ENCODE peak calls at places on chromosomes 11 and 22, in four cellular contexts. N is CD4-positive, CD25-positive, alpha-beta regulatory T cell; L is pancreas; Q is heart right ventricle. J is an unnamed sample.

GRCh38 chr22:17628304-17629166 is at the start of gene ATP6V1E1:
- DNase-seq in Q (peak), L (peak), N (peak), J (peak)

GRCh38 chr11:92976681-92977080 is 7.2 kb downstream of the MTNR1B start:
- DNase-seq in Q (no peak), N (no peak), L (no peak), J (no peak)

GRCh38 chr11:3156282-3156660 is 8.8 kb downstream of the OSBPL5 start:
- DNase-seq in Q (no peak), L (no peak), N (no peak), J (no peak)

GRCh38 chr11:130338667-130339066 is 23.9 kb upstream of the ZBTB44 start:
- DNase-seq in Q (no peak), L (no peak), N (no peak), J (no peak)

GRCh38 chr11:37286890-37287289 is 688.9 kb upstream of the RAG2 start:
- DNase-seq in L (no peak), Q (no peak), N (no peak), J (no peak)

GRCh38 chr11:8608646-8609045 is 14.6 kb upstream of the STK33 start:
- DNase-seq in N (no peak), Q (no peak), L (no peak), J (no peak)

GRCh38 chr11:47886096-47886495 is 37.9 kb upstream of the NUP160 start:
- DNase-seq in Q (peak), N (peak), L (no peak), J (no peak)

GRCh38 chr11:112128483-112129121 is 35.3 kb downstream of the IL18 start:
- DNase-seq in Q (no peak), N (no peak), L (peak), J (no peak)

GRCh38 chr22:17234144-17234623 is 14.9 kb upstream of the ADA2 start:
- DNase-seq in N (no peak), L (no peak), Q (no peak), J (no peak)

GRCh38 chr11:94417386-94417987 is 16.3 kb upstream of the GPR83 start:
- DNase-seq in N (no peak), Q (no peak), L (no peak), J (no peak)

GRCh38 chr11:14360976-14361375 is 2.0 kb upstream of the RRAS2 start:
- DNase-seq in L (no peak), Q (no peak), N (no peak), J (no peak)

GRCh38 chr11:43845816-43846215 is 34.8 kb upstream of the ALKBH3 start:
- DNase-seq in L (no peak), N (no peak), Q (no peak), J (no peak)

GRCh38 chr11:45852712-45853101 is 5.4 kb downstream of the CRY2 start:
- DNase-seq in Q (peak), L (no peak), N (no peak), J (no peak)

GRCh38 chr11:26551186-26551801 is 20.8 kb downstream of the MUC15 start:
- DNase-seq in Q (no peak), L (no peak), N (no peak), J (no peak)

GRCh38 chr11:64763804-64764611 is 4.2 kb upstream of the PYGM start:
- DNase-seq in L (no peak), N (peak), Q (no peak), J (peak)

GRCh38 chr11:575996-576756 is at the start of gene PHRF1:
- DNase-seq in L (peak), N (peak), Q (peak), J (peak)

GRCh38 chr11:47028530-47029093 is 92.1 kb downstream of the CSTPP1 start:
- DNase-seq in L (no peak), N (no peak), Q (no peak), J (no peak)

GRCh38 chr22:48846200-48846599 is 981.5 kb downstream of the BRD1 start:
- DNase-seq in Q (no peak), L (no peak), N (no peak), J (no peak)

GRCh38 chr11:34331329-34331728 is 26.5 kb downstream of the ABTB2 start:
- DNase-seq in L (no peak), N (no peak), Q (no peak), J (no peak)
- H3K27ac ChIP-seq in L (no peak), N (no peak), Q (no peak), J (no peak)

GRCh38 chr22:23520875-23521441 is 59.1 kb downstream of the IGLL1 start:
- DNase-seq in L (no peak), Q (peak), N (no peak), J (peak)

GRCh38 chr22:23517804-23518380 is 62.2 kb downstream of the IGLL1 start:
- DNase-seq in N (no peak), Q (no peak), L (no peak), J (peak)

GRCh38 chr22:23518381-23519187 is 61.5 kb downstream of the IGLL1 start:
- DNase-seq in L (no peak), Q (no peak), N (no peak), J (peak)

GRCh38 chr22:23521442-23522113 is 58.5 kb downstream of the IGLL1 start:
- DNase-seq in N (peak), L (peak), Q (peak), J (peak)

DNA sequence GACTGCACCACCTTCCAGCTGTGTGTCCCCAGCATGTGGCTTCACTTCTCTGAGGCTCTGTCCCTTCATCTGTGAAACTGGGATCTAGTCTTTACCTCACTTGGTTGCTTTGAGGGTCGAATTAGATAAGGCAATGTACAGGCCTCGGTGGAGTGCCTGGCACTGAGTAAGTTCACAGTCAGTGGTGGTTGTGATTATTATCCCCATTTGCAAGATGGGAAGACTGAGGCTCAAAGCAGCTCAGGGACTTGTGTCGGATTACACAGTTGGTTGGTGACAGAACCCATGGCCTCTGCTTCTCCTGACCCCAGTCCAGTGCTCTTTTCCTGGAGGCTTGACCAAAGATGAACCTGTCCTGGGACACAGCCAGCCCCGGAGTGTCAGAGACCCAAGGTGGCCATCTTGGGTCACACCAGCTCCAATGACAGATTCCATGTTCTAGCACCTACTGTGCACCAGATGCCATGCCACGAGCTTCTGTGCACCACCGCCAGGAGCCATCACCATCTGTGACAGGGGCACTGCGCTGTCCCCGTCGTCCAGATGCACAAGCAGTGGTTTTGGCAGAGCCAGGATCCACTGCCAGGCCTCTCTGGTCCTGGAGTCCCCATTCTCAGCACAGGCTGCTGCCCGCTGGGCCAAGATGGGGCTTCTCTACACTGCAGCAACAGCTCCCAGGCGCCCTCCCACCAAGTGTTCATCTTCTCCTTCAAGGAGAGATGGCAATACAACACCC is 60.5 kb downstream of the IGLL1 start:
- DNase-seq in Q (no peak), N (no peak), L (no peak), J (no peak)
- H3K27ac ChIP-seq in Q (peak), N (no peak), L (no peak), J (no peak)

DNA sequence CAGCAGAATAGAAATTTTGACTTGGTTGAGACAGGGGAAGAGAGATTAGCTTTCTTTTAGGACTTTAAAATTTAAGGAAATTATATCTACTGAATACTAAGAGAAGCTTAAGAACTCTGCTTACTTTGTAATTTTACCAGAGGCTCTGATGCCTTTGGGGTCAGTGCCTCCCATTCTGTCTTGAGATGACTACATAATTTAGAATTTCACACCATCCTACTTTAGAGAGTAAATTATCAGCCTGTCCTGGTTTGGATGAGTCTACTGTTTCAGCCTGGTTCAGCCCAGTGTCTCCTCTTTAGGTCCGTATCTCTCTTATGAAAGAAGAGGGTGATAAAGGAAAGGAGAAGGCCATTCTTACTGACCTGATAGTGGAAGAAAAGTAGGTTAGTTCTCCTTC is 9.8 kb downstream of the NUCB2 start:
- DNase-seq in L (no peak), N (no peak), Q (no peak), J (no peak)
- H3K27ac ChIP-seq in L (no peak), N (no peak), Q (no peak), J (no peak)

DNA sequence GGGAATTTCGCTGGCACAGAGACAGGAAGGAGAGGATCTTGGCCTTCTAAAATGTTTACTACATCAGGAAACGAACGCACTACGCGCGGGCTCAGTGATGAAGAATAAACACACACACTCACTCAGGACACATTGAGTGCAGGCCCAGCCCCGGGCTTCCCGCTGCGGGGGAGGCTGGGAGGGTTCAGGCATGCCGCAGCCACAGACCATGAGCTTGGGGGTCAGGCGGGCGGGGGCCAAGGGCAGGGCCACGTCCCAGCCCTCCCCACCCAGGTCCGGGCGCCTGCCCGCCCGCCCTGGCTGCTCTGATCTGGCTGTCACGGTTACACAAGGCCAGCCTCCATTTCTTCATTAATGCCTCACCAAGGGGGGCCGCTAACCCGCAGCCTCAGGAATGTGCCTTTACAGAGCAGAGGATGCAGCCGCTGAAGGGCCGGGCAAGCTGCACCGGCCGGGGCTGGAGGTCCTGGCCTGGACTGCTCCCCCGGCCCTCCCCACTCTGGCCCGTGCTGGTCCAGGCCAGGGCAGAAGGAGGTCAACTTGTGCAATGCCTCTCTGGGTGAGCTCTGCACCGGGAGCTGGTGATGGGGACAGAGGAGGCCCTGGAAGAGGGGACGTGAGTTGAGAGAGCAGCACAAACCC is 41.7 kb downstream of the IGF2 start:
- DNase-seq in N (no peak), L (no peak), Q (peak), J (peak)
- H3K27ac ChIP-seq in N (no peak), L (no peak), Q (peak), J (peak)

J was measured in left lung.